ENCODE peak calls at places on chromosomes 2 and 18, in five cellular contexts. B, K, Z, U and M are unnamed samples.

GRCh38 chr2:15729709-15730544 is 138.3 kb downstream of the DDX1 start:
- DNase-seq in B (peak; percentile 16), K (no peak), Z (no peak), U (no peak), M (no peak)

GRCh38 chr18:72456802-72457201 is 87.3 kb downstream of the CBLN2 start:
- DNase-seq in B (no peak), K (no peak), Z (no peak), U (no peak), M (no peak)

GRCh38 chr2:27932396-27932795 is 41.9 kb downstream of the BABAM2 start:
- DNase-seq in B (no peak), K (no peak), Z (no peak), U (no peak), M (no peak)

GRCh38 chr2:98911376-98912154 is 24.5 kb downstream of the CRACDL start:
- DNase-seq in B (peak; percentile 30), K (no peak), Z (no peak), U (no peak), M (peak; percentile 43)

GRCh38 chr2:28567076-28567471 is 71.2 kb downstream of the PLB1 start:
- DNase-seq in B (no peak), K (peak; percentile 38), Z (no peak), U (peak; percentile 33), M (no peak)

GRCh38 chr2:172970660-172971059 is 105.0 kb upstream of the MAP3K20 start:
- DNase-seq in B (no peak), K (no peak), Z (no peak), U (no peak), M (no peak)

GRCh38 chr2:18402-19271 is 27.7 kb downstream of the FAM110C start:
- DNase-seq in B (peak; percentile 59), K (no peak), Z (no peak), U (no peak), M (no peak)

GRCh38 chr2:135913726-135914365 is 37.6 kb upstream of the MCM6 start:
- DNase-seq in B (no peak), K (peak; percentile 74), Z (no peak), U (no peak), M (no peak)

GRCh38 chr2:187138240-187138639 is 289.3 kb upstream of the ZSWIM2 start:
- DNase-seq in B (peak; percentile 78), K (no peak), Z (peak; percentile 38), U (peak; percentile 26), M (peak; percentile 67)

GRCh38 chr2:37037771-37038170 is 46.4 kb downstream of the HEATR5B start:
- DNase-seq in B (no peak), K (no peak), Z (no peak), U (no peak), M (no peak)

GRCh38 chr2:112253261-112253807 is 1.5 kb downstream of the ZC3H8 start:
- DNase-seq in B (no peak), K (peak; percentile 5), Z (no peak), U (no peak), M (no peak)

GRCh38 chr2:5125017-5125730 is 567.0 kb upstream of the SOX11 start:
- DNase-seq in B (peak; percentile 55), K (no peak), Z (no peak), U (no peak), M (no peak)

GRCh38 chr18:61901334-61901986 is 8.7 kb upstream of the RNF152 start:
- DNase-seq in B (peak; percentile 88), K (peak; percentile 72), Z (no peak), U (no peak), M (no peak)

GRCh38 chr2:120344991-120345975 is 653 bp upstream of the INHBB start:
- DNase-seq in B (peak; percentile 73), K (no peak), Z (no peak), U (no peak), M (no peak)

GRCh38 chr2:24644032-24644431 is 149.2 kb downstream of the PTRHD1 start:
- DNase-seq in B (no peak), K (no peak), Z (no peak), U (no peak), M (no peak)

GRCh38 chr2:129069875-129070594 is 751.4 kb upstream of the HS6ST1 start:
- DNase-seq in B (no peak), K (no peak), Z (peak; percentile 47), U (peak; percentile 83), M (no peak)

GRCh38 chr2:119821266-119821665 is 61.5 kb downstream of the PTPN4 start:
- DNase-seq in B (no peak), K (no peak), Z (no peak), U (no peak), M (no peak)

GRCh38 chr2:8774371-8774770 is 63.0 kb downstream of the KIDINS220 start:
- DNase-seq in B (no peak), K (no peak), Z (no peak), U (no peak), M (no peak)

GRCh38 chr2:38733300-38733971 is 17.7 kb downstream of the SRSF7 start:
- DNase-seq in B (no peak), K (peak; percentile 88), Z (no peak), U (peak; percentile 59), M (peak; percentile 43)

GRCh38 chr2:62706721-62707516 is 1.4 kb downstream of the EHBP1 start:
- DNase-seq in B (no peak), K (no peak), Z (no peak), U (no peak), M (no peak)

GRCh38 chr18:57965246-57965645 is 78.8 kb upstream of the NEDD4L start:
- DNase-seq in B (no peak), K (no peak), Z (no peak), U (no peak), M (no peak)

GRCh38 chr2:120936476-120937334 is 201.0 kb downstream of the GLI2 start:
- DNase-seq in B (no peak), K (no peak), Z (no peak), U (no peak), M (no peak)

GRCh38 chr2:16640867-16641266 is 24.8 kb downstream of the CYRIA start:
- DNase-seq in B (no peak), K (no peak), Z (peak; percentile 54), U (no peak), M (no peak)

GRCh38 chr2:37414470-37414949 is 70.1 kb downstream of the QPCT start:
- DNase-seq in B (no peak), K (peak; percentile 75), Z (no peak), U (no peak), M (no peak)

GRCh38 chr2:170324640-170325046 is 146.7 kb downstream of the MYO3B start:
- DNase-seq in B (peak; percentile 97), K (peak; percentile 59), Z (no peak), U (no peak), M (no peak)

GRCh38 chr18:11654736-11655604 is 34.1 kb upstream of the GNAL start:
- DNase-seq in B (peak; percentile 92), K (peak; percentile 49), Z (peak; percentile 52), U (peak; percentile 42), M (no peak)
- H3K27ac ChIP-seq in B (no peak overlapping the region), K (no peak overlapping the region), Z (no peak overlapping the region), U (no peak overlapping the region), M (no peak overlapping the region)

DNA sequence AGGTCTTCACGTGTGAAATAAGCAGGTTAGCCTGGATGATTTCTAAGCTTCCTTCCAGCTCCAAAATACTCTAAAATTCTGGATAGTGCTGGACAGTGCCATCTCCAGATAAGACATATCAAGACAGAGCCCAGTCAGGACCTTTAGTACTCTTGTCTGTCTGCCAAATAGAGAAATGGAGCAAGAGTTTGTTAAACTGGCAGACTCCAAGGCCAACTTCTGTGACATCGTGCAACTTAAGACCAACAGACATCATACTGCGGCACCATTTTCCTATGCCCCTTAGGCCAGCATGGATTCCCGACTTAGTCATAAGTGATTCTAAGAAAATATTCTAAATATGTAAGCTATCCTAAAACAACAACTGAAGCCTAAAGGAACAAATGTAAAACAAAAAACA is 118.6 kb downstream of the RBMS1 start:
- DNase-seq in B (no peak), K (no peak), Z (no peak), U (no peak), M (no peak)
- H3K4me1 ChIP-seq in B (peaks cover 32% of the 10 kb centered on the region), K (peaks cover 24% of the 10 kb centered on the region), Z (peaks cover 100% of the 10 kb centered on the region), U (no peaks in the 10 kb centered on the region), M (no peaks in the 10 kb centered on the region)

GRCh38 chr2:126971481-126972271 is 73.0 kb downstream of the TEX51 start:
- DNase-seq in B (peak; percentile 93), K (peak; percentile 80), Z (peak; percentile 56), U (peak; percentile 89), M (peak; percentile 66)
- TF ChIP-seq CTCF in B (peak; percentile 97), K (peak; percentile 89), Z (peak; percentile 97), U (peak; percentile 96), M (peak; percentile 85)

GRCh38 chr2:64780041-64780440 is 126.3 kb upstream of the SERTAD2 start:
- DNase-seq in B (no peak), K (no peak), Z (no peak), U (no peak), M (no peak)
- H3K27ac ChIP-seq in B (no peak overlapping the region), K (no peak overlapping the region), Z (no peak overlapping the region), U (no peak overlapping the region), M (no peak overlapping the region)

GRCh38 chr2:232573821-232574435 is 23.4 kb downstream of the EIF4E2 start:
- DNase-seq in B (no peak), K (no peak), Z (no peak), U (no peak), M (no peak)
- H3K4me1 ChIP-seq in B (no peaks in the 10 kb centered on the region), K (no peaks in the 10 kb centered on the region), Z (peaks cover 15% of the 10 kb centered on the region), U (peaks cover 4% of the 10 kb centered on the region), M (no peaks in the 10 kb centered on the region)

GRCh38 chr2:56185101-56185581 is 1.4 kb downstream of the CCDC85A start:
- DNase-seq in B (peak; percentile 65), K (no peak), Z (peak; percentile 48), U (peak; percentile 41), M (no peak)
- TF ChIP-seq CTCF in B (no peak), K (no peak), Z (no peak), U (no peak), M (no peak)